ENCODE peak calls at places on chromosomes 7 and 10, in ten cellular contexts. Z is CD4-positive, alpha-beta memory T cell; L is lower lobe of right lung; D is spleen; G is tibial nerve; I is body of pancreas; K is heart right ventricle; B is psoas muscle; Y is Caco-2; R is HCT116. M is an unnamed sample. For H3K4me1, the result is how much of the 10 kb centered on the place peaks cover.

GRCh38 chr10:12353399-12354027 is 4.2 kb downstream of the CAMK1D start:
- DNase-seq in Z (no peak), L (no peak), D (no peak), G (no peak), I (no peak), K (no peak), B (no peak), Y (no peak), R (no peak), M (no peak)

GRCh38 chr10:124172241-124172661 is 78.9 kb upstream of the CHST15 start:
- DNase-seq in Z (no peak), L (no peak), D (no peak), G (no peak), I (no peak), K (no peak), B (no peak), Y (no peak), R (no peak), M (no peak)

GRCh38 chr7:73602721-73603651 is 21.3 kb downstream of the MLXIPL start:
- DNase-seq in Z (no peak), L (no peak), D (no peak), G (no peak), I (no peak), K (no peak), B (no peak), Y (no peak), R (no peak), M (no peak)

GRCh38 chr10:7192831-7193348 is 217.9 kb downstream of the SFMBT2 start:
- DNase-seq in Z (peak), L (no peak), D (no peak), G (no peak), I (no peak), K (no peak), B (no peak), Y (no peak), R (no peak), M (no peak)

GRCh38 chr7:29748286-29749099 is 57.8 kb upstream of the WIPF3 start:
- DNase-seq in Z (no peak), L (no peak), D (no peak), G (no peak), I (peak), K (no peak), B (no peak), Y (peak), R (peak), M (no peak)

GRCh38 chr7:149284343-149284742 is 22.3 kb downstream of the ZNF783 start:
- DNase-seq in Z (peak), L (no peak), D (no peak), G (no peak), I (no peak), K (no peak), B (no peak), Y (no peak), R (no peak), M (peak)

GRCh38 chr7:159105845-159106614 is 38.6 kb downstream of the VIPR2 start:
- DNase-seq in Z (no peak), L (no peak), D (peak), G (no peak), I (peak), K (no peak), B (peak), Y (no peak), R (no peak), M (peak)

GRCh38 chr7:28984631-28985030 is 26.5 kb upstream of the TRIL start:
- DNase-seq in Z (no peak), L (peak), D (no peak), G (peak), I (no peak), K (no peak), B (peak), Y (no peak), R (no peak), M (no peak)

GRCh38 chr7:120617239-120617638 is 240.7 kb downstream of the TSPAN12 start:
- DNase-seq in Z (peak), L (no peak), D (no peak), G (no peak), I (no peak), K (no peak), B (no peak), Y (no peak), R (no peak), M (no peak)

GRCh38 chr10:51667992-51668689 is 31.3 kb downstream of the CSTF2T start:
- DNase-seq in Z (no peak), L (no peak), D (no peak), G (no peak), I (no peak), K (no peak), B (no peak), Y (no peak), R (no peak), M (no peak)

GRCh38 chr7:66758964-66759628 is 18.6 kb downstream of the RABGEF1 start:
- DNase-seq in Z (no peak), L (peak), D (peak), G (no peak), I (no peak), K (no peak), B (no peak), Y (no peak), R (no peak), M (peak)

GRCh38 chr7:155705656-155706360 is 61.3 kb downstream of the RBM33 start:
- DNase-seq in Z (no peak), L (no peak), D (no peak), G (no peak), I (no peak), K (no peak), B (no peak), Y (no peak), R (no peak), M (no peak)

GRCh38 chr10:117375360-117376147 is at the start of gene PDZD8:
- DNase-seq in Z (peak), L (peak), D (peak), G (peak), I (peak), K (peak), B (peak), Y (peak), R (peak), M (peak)

GRCh38 chr10:73251683-73252444 is 580 bp downstream of the MRPS16 start:
- DNase-seq in Z (no peak), L (peak), D (peak), G (no peak), I (no peak), K (no peak), B (peak), Y (peak), R (no peak), M (no peak)

GRCh38 chr10:73801253-73801590 is 10.2 kb downstream of the NDST2 start:
- DNase-seq in Z (no peak), L (no peak), D (no peak), G (no peak), I (no peak), K (no peak), B (no peak), Y (no peak), R (no peak), M (no peak)

GRCh38 chr7:97022451-97023306 is 2.0 kb downstream of the DLX5 start:
- DNase-seq in Z (no peak), L (no peak), D (no peak), G (no peak), I (no peak), K (no peak), B (no peak), Y (no peak), R (no peak), M (peak)

GRCh38 chr10:73779539-73780197 is 2.2 kb upstream of the CHCHD1 start:
- DNase-seq in Z (no peak), L (no peak), D (no peak), G (no peak), I (no peak), K (no peak), B (no peak), Y (no peak), R (no peak), M (no peak)

GRCh38 chr10:5550250-5550545 is 25.4 kb downstream of the CALML3 start:
- DNase-seq in Z (no peak), L (no peak), D (peak), G (no peak), I (peak), K (no peak), B (no peak), Y (no peak), R (no peak), M (peak)

GRCh38 chr10:79193694-79194382 is 125.1 kb downstream of the ZMIZ1 start:
- DNase-seq in Z (no peak), L (no peak), D (no peak), G (no peak), I (no peak), K (no peak), B (no peak), Y (no peak), R (no peak), M (peak)

GRCh38 chr10:127872011-127872741 is 20.6 kb downstream of the CLRN3 start:
- DNase-seq in Z (no peak), L (no peak), D (no peak), G (no peak), I (peak), K (peak), B (peak), Y (no peak), R (no peak), M (peak)

GRCh38 chr7:151871189-151871735 is 5.7 kb downstream of the PRKAG2 start:
- DNase-seq in Z (no peak), L (no peak), D (peak), G (no peak), I (no peak), K (no peak), B (no peak), Y (no peak), R (no peak), M (no peak)

GRCh38 chr10:17475661-17476060 is 21.3 kb upstream of the ST8SIA6 start:
- DNase-seq in Z (no peak), L (no peak), D (no peak), G (no peak), I (no peak), K (no peak), B (no peak), Y (no peak), R (no peak), M (no peak)

GRCh38 chr7:41035788-41036187 is 667.1 kb downstream of the INHBA start:
- DNase-seq in Z (no peak), L (no peak), D (no peak), G (no peak), I (no peak), K (no peak), B (no peak), Y (no peak), R (no peak), M (no peak)

GRCh38 chr7:92684274-92684673 is 94.1 kb upstream of the FAM133B start:
- DNase-seq in Z (no peak), L (no peak), D (no peak), G (no peak), I (no peak), K (no peak), B (no peak), Y (no peak), R (no peak), M (no peak)

GRCh38 chr10:47370015-47370767 is 13.9 kb downstream of the ZNF488 start:
- DNase-seq in Z (no peak), L (no peak), D (peak), G (no peak), I (no peak), K (no peak), B (no peak), Y (no peak), R (no peak), M (no peak)

GRCh38 chr7:28407643-28408042 is 4.7 kb upstream of the CREB5 start:
- DNase-seq in Z (no peak), L (no peak), D (no peak), G (peak), I (no peak), K (no peak), B (no peak), Y (no peak), R (no peak), M (no peak)

GRCh38 chr7:96219382-96220130 is 102.3 kb downstream of the SLC25A13 start:
- DNase-seq in Z (no peak), L (no peak), D (no peak), G (peak), I (no peak), K (no peak), B (no peak), Y (peak), R (peak), M (no peak)

GRCh38 chr10:68665841-68666240 is 55.2 kb upstream of the CCAR1 start:
- DNase-seq in Z (no peak), L (no peak), D (no peak), G (no peak), I (no peak), K (no peak), B (no peak), Y (no peak), R (no peak), M (no peak)

GRCh38 chr10:88642991-88643390 is 21.3 kb upstream of the LIPF start:
- DNase-seq in Z (no peak), L (no peak), D (no peak), G (no peak), I (no peak), K (no peak), B (no peak), Y (no peak), R (no peak), M (no peak)

DNA sequence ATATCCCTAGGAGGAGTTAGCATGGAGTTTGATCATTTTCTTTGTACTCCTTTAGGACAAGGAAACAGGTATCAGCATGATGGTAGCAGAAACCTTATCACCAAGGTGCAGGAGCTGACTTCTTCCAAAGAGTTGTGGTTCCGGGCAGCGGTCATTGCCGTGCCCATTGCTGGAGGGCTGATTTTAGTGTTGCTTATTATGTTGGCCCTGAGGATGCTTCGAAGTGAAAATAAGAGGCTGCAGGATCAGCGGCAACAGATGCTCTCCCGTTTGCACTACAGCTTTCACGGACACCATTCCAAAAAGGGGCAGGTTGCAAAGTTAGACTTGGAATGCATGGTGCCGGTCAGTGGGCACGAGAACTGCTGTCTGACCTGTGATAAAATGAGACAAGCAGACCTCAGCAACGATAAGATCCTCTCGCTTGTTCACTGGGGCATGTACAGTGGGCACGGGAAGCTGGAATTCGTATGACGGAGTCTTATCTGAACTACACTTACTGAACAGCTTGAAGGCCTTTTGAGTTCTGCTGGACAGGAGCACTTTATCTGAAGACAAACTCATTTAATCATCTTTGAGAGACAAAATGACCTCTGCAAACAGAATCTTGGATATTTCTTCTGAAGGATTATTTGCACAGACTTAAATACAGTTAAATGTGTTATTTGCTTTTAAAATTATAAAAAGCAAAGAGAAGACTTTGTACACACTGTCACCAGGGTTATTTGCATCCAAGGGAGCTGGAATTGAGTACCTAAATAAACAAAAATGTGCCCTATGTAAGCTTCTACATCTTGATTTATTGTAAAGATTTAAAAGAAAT is 4.8 kb downstream of the BAMBI start:
- DNase-seq in Z (no peak), L (no peak), D (no peak), G (no peak), I (no peak), K (no peak), B (no peak), Y (peak), R (no peak), M (no peak)
- H3K4me3 ChIP-seq in Z (no peak), L (peak), D (peak), G (no peak), I (no peak), K (no peak), B (no peak), Y (no peak), R (no peak), M (no peak)

GRCh38 chr7:4724648-4725013 is 42.5 kb downstream of the FOXK1 start:
- DNase-seq in Z (no peak), L (no peak), D (no peak), G (no peak), I (no peak), K (no peak), B (no peak), Y (no peak), R (no peak), M (no peak)
- H3K4me1 ChIP-seq in Z (under half), L (half or more), D (half or more), G (under half), I (under half), K (under half), B (under half), Y (under half), R (under half), M (under half)

GRCh38 chr7:101232141-101232821 is 5.3 kb downstream of the CLDN15 start:
- DNase-seq in Z (no peak), L (peak), D (peak), G (no peak), I (peak), K (no peak), B (no peak), Y (peak), R (no peak), M (peak)
- H3K4me3 ChIP-seq in Z (no peak), L (peak), D (peak), G (no peak), I (no peak), K (no peak), B (peak), Y (peak), R (peak), M (peak)

DNA sequence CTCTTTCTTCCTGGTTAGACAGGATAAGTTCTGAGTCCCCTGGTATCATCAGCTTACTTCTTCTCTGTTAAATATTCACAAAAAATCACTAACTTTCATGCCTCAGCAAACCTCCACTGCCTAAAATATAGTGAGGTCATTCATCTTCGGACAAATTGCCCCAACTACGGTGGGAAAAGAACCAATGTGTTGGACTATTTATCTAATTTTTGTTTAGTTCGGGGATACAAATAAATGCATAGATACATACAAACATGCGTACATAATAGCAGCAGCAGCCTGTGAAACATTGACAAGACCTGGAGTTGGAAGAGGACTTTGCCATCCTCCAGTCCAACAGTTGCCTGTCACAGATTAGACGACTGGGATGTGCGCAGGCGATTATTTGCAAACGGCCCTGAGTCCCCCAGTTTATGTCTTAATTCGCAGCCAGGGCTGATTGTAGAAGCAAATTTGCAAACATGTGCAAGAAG is 51.5 kb downstream of the EGFR start:
- DNase-seq in Z (no peak), L (no peak), D (no peak), G (no peak), I (no peak), K (no peak), B (no peak), Y (no peak), R (no peak), M (no peak)
- H3K4me1 ChIP-seq in Z (under half), L (under half), D (under half), G (under half), I (under half), K (under half), B (half or more), Y (half or more), R (half or more), M (under half)

GRCh38 chr10:122492955-122493597 is 31.7 kb downstream of the HTRA1 start:
- DNase-seq in Z (no peak), L (peak), D (no peak), G (peak), I (no peak), K (peak), B (no peak), Y (no peak), R (no peak), M (no peak)

GRCh38 chr10:122490268-122490667 is 28.9 kb downstream of the HTRA1 start:
- DNase-seq in Z (no peak), L (no peak), D (no peak), G (no peak), I (no peak), K (no peak), B (no peak), Y (no peak), R (no peak), M (no peak)

GRCh38 chr10:122492006-122492405 is 30.7 kb downstream of the HTRA1 start:
- DNase-seq in Z (no peak), L (peak), D (no peak), G (no peak), I (no peak), K (no peak), B (no peak), Y (no peak), R (no peak), M (no peak)

GRCh38 chr10:122493761-122494160 is 32.4 kb downstream of the HTRA1 start:
- DNase-seq in Z (no peak), L (peak), D (no peak), G (no peak), I (no peak), K (no peak), B (no peak), Y (no peak), R (no peak), M (no peak)

DNA sequence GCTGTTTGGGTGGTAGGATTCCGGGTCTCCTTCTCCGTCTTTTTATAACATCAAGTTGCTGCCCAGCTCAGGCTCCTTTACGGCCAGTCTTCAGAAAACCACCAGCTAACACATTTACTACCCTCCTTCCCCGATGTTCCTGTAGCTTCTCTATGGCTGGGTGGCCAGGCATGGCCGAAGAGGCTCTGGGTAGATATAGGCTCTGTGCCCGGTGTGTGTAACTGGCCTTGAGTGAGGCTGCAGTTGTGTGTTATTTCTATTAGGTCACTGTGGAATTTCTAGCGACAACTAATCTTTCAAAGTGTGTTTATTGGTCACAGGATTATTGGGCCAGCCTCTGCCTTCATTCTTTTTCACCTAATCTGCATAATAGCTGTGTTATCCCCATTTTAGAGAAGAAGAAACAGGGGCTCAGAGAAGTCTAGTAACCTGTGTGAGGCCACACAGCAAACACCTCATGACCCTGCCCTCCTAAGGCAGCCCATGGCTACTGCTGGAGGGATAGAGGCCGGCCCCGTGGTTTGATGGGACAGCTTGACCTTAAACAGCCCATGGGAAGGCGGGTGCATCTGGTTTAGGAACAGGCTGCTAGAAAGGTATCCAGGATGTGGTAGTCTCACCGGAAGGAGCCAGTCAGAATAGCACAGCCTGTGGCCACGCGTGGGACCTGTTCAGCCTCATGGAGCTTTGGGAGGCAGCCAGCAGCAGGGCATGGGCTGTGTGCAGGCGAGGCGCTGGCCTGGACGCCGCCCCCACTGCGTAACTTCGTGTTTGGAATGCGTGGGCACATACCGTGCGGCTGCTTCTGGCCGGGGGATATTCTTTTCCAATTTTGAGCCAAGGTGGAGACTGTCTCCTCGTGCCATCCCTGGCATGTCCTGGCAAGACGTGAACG is 29.7 kb downstream of the HTRA1 start:
- DNase-seq in Z (peak), L (no peak), D (no peak), G (no peak), I (no peak), K (no peak), B (peak), Y (no peak), R (no peak), M (no peak)
- H3K4me3 ChIP-seq in Z (no peak), L (no peak), D (no peak), G (no peak), I (no peak), K (no peak), B (no peak), Y (no peak), R (no peak), M (no peak)

DNA sequence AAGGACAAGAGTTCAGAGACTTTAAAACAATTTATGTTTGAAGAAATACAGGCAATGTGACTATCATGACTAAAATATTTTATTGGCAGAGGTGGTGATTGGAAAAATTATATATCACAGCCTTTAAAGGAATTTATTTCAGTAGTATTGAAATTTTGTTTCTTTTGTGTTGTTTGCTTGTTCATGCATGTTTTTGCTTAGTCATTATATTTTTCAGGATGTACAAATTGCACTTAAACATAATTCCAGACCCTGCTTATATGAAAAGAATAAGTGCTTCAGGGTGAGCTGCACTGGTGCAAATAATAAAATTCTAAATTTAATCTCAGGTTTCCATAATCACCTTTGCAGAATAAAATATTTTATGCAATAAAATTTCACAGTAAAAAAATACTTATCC is 283.3 kb downstream of the PPP1R3A start:
- DNase-seq in Z (no peak), L (no peak), D (no peak), G (no peak), I (no peak), K (no peak), B (no peak), Y (no peak), R (no peak), M (no peak)
- H3K4me1 ChIP-seq in Z (under half), L (under half), D (under half), G (under half), I (under half), K (under half), B (under half), Y (under half), R (under half), M (under half)

M was measured in left lung.